ENCODE peak calls at places on chromosomes 7 and 10, in seven cellular contexts. One of them, this sample, is unnamed.
A peak's percentile ranks its signal among the peaks of the same experiment; 100 is the strongest.

GRCh38 chr10:124534231-124534798 is 72.7 kb downstream of the LHPP start:
- DNase-seq in fibroblast of mammary gland: peak; percentile 46
- DNase-seq in right lobe of liver: no peak
- DNase-seq in GM12865: peak; percentile 38
- DNase-seq in AG04450: no peak
- DNase-seq in endodermal cell: peak; percentile 82
- DNase-seq in ovary: peak; percentile 77
- DNase-seq in this sample: peak; percentile 30

GRCh38 chr7:47281966-47282643 is 299.8 kb downstream of the TNS3 start:
- DNase-seq in fibroblast of mammary gland: no peak
- DNase-seq in right lobe of liver: no peak
- DNase-seq in GM12865: no peak
- DNase-seq in AG04450: no peak
- DNase-seq in endodermal cell: no peak
- DNase-seq in ovary: no peak
- DNase-seq in this sample: no peak

GRCh38 chr10:59362184-59362966 is at the start of gene FAM13C:
- DNase-seq in fibroblast of mammary gland: peak; percentile 42
- DNase-seq in right lobe of liver: peak; percentile 73
- DNase-seq in GM12865: peak; percentile 26
- DNase-seq in AG04450: no peak
- DNase-seq in endodermal cell: peak; percentile 94
- DNase-seq in ovary: peak; percentile 82
- DNase-seq in this sample: peak; percentile 58

GRCh38 chr7:81693080-81693479 is 76.8 kb downstream of the HGF start:
- DNase-seq in fibroblast of mammary gland: no peak
- DNase-seq in right lobe of liver: no peak
- DNase-seq in GM12865: peak; percentile 39
- DNase-seq in AG04450: no peak
- DNase-seq in endodermal cell: no peak
- DNase-seq in ovary: no peak
- DNase-seq in this sample: no peak

GRCh38 chr10:11874568-11875182 is 51.5 kb downstream of the PROSER2 start:
- DNase-seq in fibroblast of mammary gland: peak; percentile 17
- DNase-seq in right lobe of liver: peak; percentile 63
- DNase-seq in GM12865: peak; percentile 31
- DNase-seq in AG04450: no peak
- DNase-seq in endodermal cell: peak; percentile 90
- DNase-seq in ovary: peak; percentile 71
- DNase-seq in this sample: peak; percentile 58

GRCh38 chr7:69630292-69630691 is 32.0 kb downstream of the AUTS2 start:
- DNase-seq in fibroblast of mammary gland: peak; percentile 92
- DNase-seq in right lobe of liver: no peak
- DNase-seq in GM12865: peak; percentile 16
- DNase-seq in AG04450: no peak
- DNase-seq in endodermal cell: no peak
- DNase-seq in ovary: no peak
- DNase-seq in this sample: peak; percentile 53

GRCh38 chr10:125538947-125539649 is 143.9 kb downstream of the TEX36 start:
- DNase-seq in fibroblast of mammary gland: no peak
- DNase-seq in right lobe of liver: no peak
- DNase-seq in GM12865: no peak
- DNase-seq in AG04450: no peak
- DNase-seq in endodermal cell: no peak
- DNase-seq in ovary: no peak
- DNase-seq in this sample: no peak

GRCh38 chr10:75588031-75588430 is 156.6 kb downstream of the LRMDA start:
- DNase-seq in fibroblast of mammary gland: no peak
- DNase-seq in right lobe of liver: no peak
- DNase-seq in GM12865: no peak
- DNase-seq in AG04450: no peak
- DNase-seq in endodermal cell: no peak
- DNase-seq in ovary: no peak
- DNase-seq in this sample: no peak

GRCh38 chr10:126092806-126093205 is 196.4 kb downstream of the FANK1 start:
- DNase-seq in fibroblast of mammary gland: peak; percentile 63
- DNase-seq in right lobe of liver: no peak
- DNase-seq in GM12865: no peak
- DNase-seq in AG04450: no peak
- DNase-seq in endodermal cell: no peak
- DNase-seq in ovary: no peak
- DNase-seq in this sample: no peak

GRCh38 chr10:73182568-73182967 is 14.6 kb downstream of the FAM149B1 start:
- DNase-seq in fibroblast of mammary gland: peak; percentile 16
- DNase-seq in right lobe of liver: no peak
- DNase-seq in GM12865: no peak
- DNase-seq in AG04450: no peak
- DNase-seq in endodermal cell: no peak
- DNase-seq in ovary: no peak
- DNase-seq in this sample: peak; percentile 85

GRCh38 chr10:8768341-8768740 is 713.9 kb downstream of the GATA3 start:
- DNase-seq in fibroblast of mammary gland: no peak
- DNase-seq in right lobe of liver: no peak
- DNase-seq in GM12865: no peak
- DNase-seq in AG04450: no peak
- DNase-seq in endodermal cell: no peak
- DNase-seq in ovary: no peak
- DNase-seq in this sample: no peak

GRCh38 chr7:1078519-1078918 is 9.4 kb upstream of the GPER1 start:
- DNase-seq in fibroblast of mammary gland: no peak
- DNase-seq in right lobe of liver: no peak
- DNase-seq in GM12865: no peak
- DNase-seq in AG04450: no peak
- DNase-seq in endodermal cell: no peak
- DNase-seq in ovary: no peak
- DNase-seq in this sample: no peak

GRCh38 chr10:68043030-68043429 is 32.1 kb downstream of the HERC4 start:
- DNase-seq in fibroblast of mammary gland: peak; percentile 40
- DNase-seq in right lobe of liver: no peak
- DNase-seq in GM12865: no peak
- DNase-seq in AG04450: no peak
- DNase-seq in endodermal cell: no peak
- DNase-seq in ovary: no peak
- DNase-seq in this sample: peak; percentile 38

GRCh38 chr10:3701490-3701889 is 83.5 kb downstream of the KLF6 start:
- DNase-seq in fibroblast of mammary gland: no peak
- DNase-seq in right lobe of liver: no peak
- DNase-seq in GM12865: no peak
- DNase-seq in AG04450: no peak
- DNase-seq in endodermal cell: no peak
- DNase-seq in ovary: no peak
- DNase-seq in this sample: peak; percentile 14

GRCh38 chr10:125087897-125088215 is 72.5 kb downstream of the CTBP2 start:
- DNase-seq in fibroblast of mammary gland: no peak
- DNase-seq in right lobe of liver: no peak
- DNase-seq in GM12865: no peak
- DNase-seq in AG04450: no peak
- DNase-seq in endodermal cell: no peak
- DNase-seq in ovary: peak; percentile 25
- DNase-seq in this sample: no peak

GRCh38 chr10:96345250-96345649 is 13.6 kb downstream of the OPALIN start:
- DNase-seq in fibroblast of mammary gland: no peak
- DNase-seq in right lobe of liver: no peak
- DNase-seq in GM12865: no peak
- DNase-seq in AG04450: no peak
- DNase-seq in endodermal cell: peak; percentile 83
- DNase-seq in ovary: no peak
- DNase-seq in this sample: no peak

GRCh38 chr10:108877130-108877529 is 1046.2 kb downstream of the XPNPEP1 start:
- DNase-seq in fibroblast of mammary gland: peak; percentile 42
- DNase-seq in right lobe of liver: no peak
- DNase-seq in GM12865: no peak
- DNase-seq in AG04450: peak; percentile 16
- DNase-seq in endodermal cell: no peak
- DNase-seq in ovary: no peak
- DNase-seq in this sample: peak; percentile 52

GRCh38 chr7:10740805-10741204 is 232.9 kb upstream of the PHF14 start:
- DNase-seq in fibroblast of mammary gland: no peak
- DNase-seq in right lobe of liver: no peak
- DNase-seq in GM12865: peak; percentile 23
- DNase-seq in AG04450: no peak
- DNase-seq in endodermal cell: no peak
- DNase-seq in ovary: no peak
- DNase-seq in this sample: no peak

GRCh38 chr10:33211123-33211878 is 123.2 kb downstream of the NRP1 start:
- DNase-seq in fibroblast of mammary gland: peak; percentile 87
- DNase-seq in right lobe of liver: no peak
- DNase-seq in GM12865: peak; percentile 20
- DNase-seq in AG04450: peak; percentile 70
- DNase-seq in endodermal cell: peak; percentile 66
- DNase-seq in ovary: peak; percentile 73
- DNase-seq in this sample: peak; percentile 90

GRCh38 chr7:120993575-120994191 is 5.2 kb downstream of the CPED1 start:
- DNase-seq in fibroblast of mammary gland: peak; percentile 78
- DNase-seq in right lobe of liver: no peak
- DNase-seq in GM12865: no peak
- DNase-seq in AG04450: no peak
- DNase-seq in endodermal cell: no peak
- DNase-seq in ovary: no peak
- DNase-seq in this sample: peak; percentile 61

GRCh38 chr10:76209135-76209534 is 777.7 kb downstream of the LRMDA start:
- DNase-seq in fibroblast of mammary gland: peak; percentile 78
- DNase-seq in right lobe of liver: no peak
- DNase-seq in GM12865: no peak
- DNase-seq in AG04450: peak; percentile 32
- DNase-seq in endodermal cell: peak; percentile 49
- DNase-seq in ovary: no peak
- DNase-seq in this sample: no peak

GRCh38 chr10:12564173-12564572 is 214.8 kb downstream of the CAMK1D start:
- DNase-seq in fibroblast of mammary gland: peak; percentile 38
- DNase-seq in right lobe of liver: no peak
- DNase-seq in GM12865: no peak
- DNase-seq in AG04450: no peak
- DNase-seq in endodermal cell: no peak
- DNase-seq in ovary: no peak
- DNase-seq in this sample: peak; percentile 20

DNA sequence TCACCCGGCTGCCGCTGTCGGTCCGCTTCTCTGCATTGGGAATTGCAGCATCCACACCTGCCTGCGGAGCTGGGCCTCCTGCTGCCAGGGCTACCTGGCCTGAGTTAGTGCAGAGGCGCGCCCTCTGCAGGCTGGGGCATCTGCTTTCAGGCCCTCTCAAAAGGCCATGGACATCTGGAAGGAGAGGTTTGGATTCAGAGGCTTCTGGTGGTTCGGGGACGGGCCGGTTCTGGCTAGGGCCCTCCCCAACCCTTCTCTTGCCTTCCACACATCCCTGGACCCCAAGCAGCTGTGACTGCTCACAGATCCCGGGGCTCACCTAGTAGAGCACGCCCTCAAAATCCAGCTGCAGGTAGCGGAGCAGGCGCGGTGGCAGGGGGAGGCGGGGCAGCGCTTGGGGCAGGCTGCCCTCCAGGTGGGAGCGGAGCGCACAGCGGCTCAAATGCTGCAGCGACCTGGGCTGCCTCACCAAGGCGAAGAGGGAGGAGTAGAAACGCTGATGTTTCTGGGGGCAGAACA is 8.4 kb upstream of the GBX1 start:
- DNase-seq in fibroblast of mammary gland: no peak
- DNase-seq in right lobe of liver: no peak
- DNase-seq in GM12865: no peak
- DNase-seq in AG04450: no peak
- DNase-seq in endodermal cell: peak; percentile 68
- DNase-seq in ovary: no peak
- DNase-seq in this sample: no peak
- TF ChIP-seq CTCF in fibroblast of mammary gland: no peak
- TF ChIP-seq CTCF in right lobe of liver: no peak
- TF ChIP-seq CTCF in GM12865: no peak
- TF ChIP-seq CTCF in AG04450: no peak
- TF ChIP-seq CTCF in endodermal cell: peak; percentile 56
- TF ChIP-seq CTCF in ovary: no peak
- TF ChIP-seq CTCF in this sample: no peak

DNA sequence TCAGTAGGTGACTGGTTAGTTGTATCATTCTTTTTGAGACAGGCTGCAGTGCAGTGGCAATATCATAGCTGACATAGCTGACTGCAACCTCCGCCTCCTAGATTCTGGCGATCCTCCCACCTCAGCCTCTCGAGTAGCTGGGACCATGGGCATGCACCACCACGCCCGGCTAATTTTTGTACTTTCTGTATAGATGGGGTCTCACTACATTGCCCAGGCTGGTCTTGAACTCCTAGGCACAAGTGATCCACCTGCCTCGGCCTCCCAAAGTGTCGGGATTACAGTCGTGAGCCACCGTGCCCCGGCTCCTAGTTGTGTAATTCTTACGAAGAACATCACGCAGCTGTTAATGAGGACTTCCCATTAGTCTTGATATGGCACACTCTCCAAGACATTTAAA is 123.4 kb upstream of the VKORC1L1 start:
- DNase-seq in fibroblast of mammary gland: no peak
- DNase-seq in right lobe of liver: no peak
- DNase-seq in GM12865: no peak
- DNase-seq in AG04450: no peak
- DNase-seq in endodermal cell: no peak
- DNase-seq in ovary: no peak
- DNase-seq in this sample: no peak
- H3K4me3 ChIP-seq in fibroblast of mammary gland: no peak overlapping the region
- H3K4me3 ChIP-seq in right lobe of liver: no peak overlapping the region
- H3K4me3 ChIP-seq in GM12865: no peak overlapping the region
- H3K4me3 ChIP-seq in AG04450: no peak overlapping the region
- H3K4me3 ChIP-seq in endodermal cell: peak overlapping the region; percentile 97
- H3K4me3 ChIP-seq in ovary: no peak overlapping the region
- H3K4me3 ChIP-seq in this sample: no peak overlapping the region

GRCh38 chr10:69636626-69637550 is 6.8 kb downstream of the FAM241B start:
- DNase-seq in fibroblast of mammary gland: no peak
- DNase-seq in right lobe of liver: peak; percentile 49
- DNase-seq in GM12865: peak; percentile 20
- DNase-seq in AG04450: no peak
- DNase-seq in endodermal cell: peak; percentile 86
- DNase-seq in ovary: no peak
- DNase-seq in this sample: no peak
- TF ChIP-seq CTCF in fibroblast of mammary gland: peak; percentile 12
- TF ChIP-seq CTCF in right lobe of liver: peak; percentile 29
- TF ChIP-seq CTCF in GM12865: peak; percentile 30
- TF ChIP-seq CTCF in AG04450: peak; percentile 21
- TF ChIP-seq CTCF in endodermal cell: peak; percentile 65
- TF ChIP-seq CTCF in ovary: no peak
- TF ChIP-seq CTCF in this sample: peak; percentile 10

GRCh38 chr10:109995178-109995577 is 12.6 kb upstream of the ADD3 start:
- DNase-seq in fibroblast of mammary gland: no peak
- DNase-seq in right lobe of liver: no peak
- DNase-seq in GM12865: no peak
- DNase-seq in AG04450: no peak
- DNase-seq in endodermal cell: no peak
- DNase-seq in ovary: no peak
- DNase-seq in this sample: no peak

GRCh38 chr10:109996225-109996624 is 11.6 kb upstream of the ADD3 start:
- DNase-seq in fibroblast of mammary gland: peak; percentile 73
- DNase-seq in right lobe of liver: no peak
- DNase-seq in GM12865: peak; percentile 44
- DNase-seq in AG04450: no peak
- DNase-seq in endodermal cell: no peak
- DNase-seq in ovary: no peak
- DNase-seq in this sample: peak; percentile 62

GRCh38 chr10:109997233-109997632 is 10.6 kb upstream of the ADD3 start:
- DNase-seq in fibroblast of mammary gland: no peak
- DNase-seq in right lobe of liver: no peak
- DNase-seq in GM12865: no peak
- DNase-seq in AG04450: no peak
- DNase-seq in endodermal cell: no peak
- DNase-seq in ovary: no peak
- DNase-seq in this sample: no peak

GRCh38 chr10:109998513-109998912 is 9.3 kb upstream of the ADD3 start:
- DNase-seq in fibroblast of mammary gland: no peak
- DNase-seq in right lobe of liver: no peak
- DNase-seq in GM12865: no peak
- DNase-seq in AG04450: no peak
- DNase-seq in endodermal cell: no peak
- DNase-seq in ovary: no peak
- DNase-seq in this sample: no peak

GRCh38 chr10:109996766-109997171 is 11.0 kb upstream of the ADD3 start:
- DNase-seq in fibroblast of mammary gland: no peak
- DNase-seq in right lobe of liver: no peak
- DNase-seq in GM12865: no peak
- DNase-seq in AG04450: no peak
- DNase-seq in endodermal cell: no peak
- DNase-seq in ovary: no peak
- DNase-seq in this sample: no peak
- H3K4me3 ChIP-seq in fibroblast of mammary gland: no peak overlapping the region
- H3K4me3 ChIP-seq in right lobe of liver: no peak overlapping the region
- H3K4me3 ChIP-seq in GM12865: no peak overlapping the region
- H3K4me3 ChIP-seq in AG04450: no peak overlapping the region
- H3K4me3 ChIP-seq in endodermal cell: peak overlapping the region; percentile 53
- H3K4me3 ChIP-seq in ovary: no peak overlapping the region
- H3K4me3 ChIP-seq in this sample: no peak overlapping the region

This sample was measured in fibroblast of the aortic adventitia.